ENCODE peak calls at places on chromosomes 4 and X, in seven cellular contexts. V is ovary, F is right lobe of liver, Y is spleen, L is cardiac muscle cell, Z is upper lobe of right lung, T is colonic mucosa. X is an unnamed sample.

GRCh38 chr4:14434916-14435315 is 567.4 kb upstream of the CPEB2 start:
- DNase-seq in V (no peak), F (no peak), Y (no peak), L (peak; percentile 34), Z (no peak), T (no peak), X (no peak)

GRCh38 chrX:42797646-42798045 is 19.7 kb upstream of the PPP1R2C start:
- DNase-seq in V (no peak), F (no peak), Y (no peak), L (no peak), Z (no peak), T (no peak), X (no peak)

GRCh38 chr4:88865051-88865450 is 167.4 kb upstream of the NAP1L5 start:
- DNase-seq in V (no peak), F (no peak), Y (no peak), L (peak; percentile 32), Z (no peak), T (no peak), X (no peak)

GRCh38 chr4:62644372-62644771 is 1444.2 kb downstream of the ADGRL3 start:
- DNase-seq in V (no peak), F (no peak), Y (no peak), L (peak; percentile 26), Z (no peak), T (no peak), X (no peak)

GRCh38 chr4:55757356-55758024 is 62.1 kb upstream of the EXOC1L start:
- DNase-seq in V (no peak), F (no peak), Y (no peak), L (no peak), Z (no peak), T (peak; percentile 32), X (no peak)

GRCh38 chr4:127236875-127237274 is 395.9 kb upstream of the INTU start:
- DNase-seq in V (no peak), F (no peak), Y (no peak), L (no peak), Z (no peak), T (no peak), X (no peak)

GRCh38 chr4:61851126-61851525 is 651.0 kb downstream of the ADGRL3 start:
- DNase-seq in V (no peak), F (no peak), Y (no peak), L (no peak), Z (no peak), T (no peak), X (no peak)

GRCh38 chrX:77009691-77010090 is 437.5 kb upstream of the FGF16 start:
- DNase-seq in V (no peak), F (no peak), Y (no peak), L (no peak), Z (no peak), T (no peak), X (no peak)

GRCh38 chrX:32483534-32484136 is 727.7 kb downstream of the DMD start:
- DNase-seq in V (no peak), F (no peak), Y (no peak), L (no peak), Z (no peak), T (no peak), X (no peak)

GRCh38 chrX:80573275-80573674 is 153.0 kb downstream of the TENT5D start:
- DNase-seq in V (no peak), F (peak; percentile 21), Y (no peak), L (no peak), Z (no peak), T (no peak), X (no peak)

GRCh38 chr4:69038582-69038981 is 57.7 kb upstream of the UGT2B7 start:
- DNase-seq in V (no peak), F (no peak), Y (no peak), L (no peak), Z (no peak), T (no peak), X (no peak)

GRCh38 chr4:123305746-123306145 is 90.8 kb upstream of the SPRY1 start:
- DNase-seq in V (no peak), F (no peak), Y (no peak), L (no peak), Z (no peak), T (no peak), X (no peak)

GRCh38 chr4:108834787-108835384 is 72.0 kb upstream of the ETNPPL start:
- DNase-seq in V (no peak), F (no peak), Y (no peak), L (peak; percentile 66), Z (no peak), T (no peak), X (no peak)

GRCh38 chr4:20773144-20773997 is 73.1 kb downstream of the PACRGL start:
- DNase-seq in V (no peak), F (no peak), Y (no peak), L (peak; percentile 79), Z (no peak), T (peak; percentile 40), X (no peak)

GRCh38 chrX:85303544-85303943 is 59.8 kb downstream of the ZNF711 start:
- DNase-seq in V (no peak), F (no peak), Y (no peak), L (no peak), Z (no peak), T (no peak), X (no peak)

GRCh38 chr4:8910100-8910821 is 38.6 kb upstream of the HMX1 start:
- DNase-seq in V (peak; percentile 3), F (peak; percentile 42), Y (peak; percentile 55), L (no peak), Z (peak; percentile 54), T (no peak), X (no peak)

GRCh38 chrX:131763674-131764073 is 219.8 kb downstream of the OR13H1 start:
- DNase-seq in V (peak; percentile 89), F (no peak), Y (peak; percentile 79), L (no peak), Z (no peak), T (peak; percentile 89), X (no peak)

GRCh38 chr4:145283909-145284308 is 103.5 kb upstream of the OTUD4 start:
- DNase-seq in V (no peak), F (no peak), Y (no peak), L (no peak), Z (no peak), T (no peak), X (no peak)

GRCh38 chr4:15568814-15569213 is 86.3 kb downstream of the FBXL5 start:
- DNase-seq in V (no peak), F (no peak), Y (no peak), L (no peak), Z (no peak), T (no peak), X (no peak)

GRCh38 chr4:15563871-15564270 is 91.3 kb downstream of the FBXL5 start:
- DNase-seq in V (no peak), F (no peak), Y (no peak), L (no peak), Z (no peak), T (no peak), X (no peak)

DNA sequence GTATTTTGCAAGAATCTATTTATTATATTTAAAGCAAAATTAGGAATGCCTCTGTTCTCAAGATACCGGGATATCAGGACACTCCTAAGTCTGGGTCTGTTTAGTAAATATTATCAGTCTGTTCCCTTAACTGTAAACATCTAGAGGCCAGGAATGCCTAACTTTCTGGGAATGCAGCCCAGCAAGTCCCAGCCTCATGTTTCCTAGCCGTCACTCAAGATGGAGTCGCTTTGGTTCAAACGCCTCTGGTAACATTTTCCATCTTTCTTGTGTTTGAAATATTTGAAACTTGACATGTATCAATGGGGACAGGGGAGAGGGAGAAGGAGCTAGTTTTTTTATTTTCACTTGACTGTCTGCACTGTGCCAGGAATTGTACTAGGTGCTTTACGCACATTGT is 85.4 kb downstream of the FBXL5 start:
- DNase-seq in V (no peak), F (no peak), Y (no peak), L (no peak), Z (no peak), T (no peak), X (no peak)
- H3K4me1 ChIP-seq in V (no peaks in the 10 kb centered on the region), F (no peaks in the 10 kb centered on the region), Y (no peaks in the 10 kb centered on the region), L (peaks cover 3% of the 10 kb centered on the region), Z (no peaks in the 10 kb centered on the region), T (no peaks in the 10 kb centered on the region), X (no peaks in the 10 kb centered on the region)

GRCh38 chr4:48269861-48270515 is 350 bp upstream of the TEC start:
- DNase-seq in V (peak; percentile 84), F (peak; percentile 98), Y (peak; percentile 99), L (peak; percentile 74), Z (peak; percentile 99), T (peak; percentile 97), X (peak; percentile 94)
- TF ChIP-seq CTCF in V (no peak), F (no peak), Y (no peak), L (peak; percentile 28), Z (peak; percentile 39), T (no peak), X (peak; percentile 48)

GRCh38 chrX:55143621-55144020 is 54.8 kb downstream of the PAGE2 start:
- DNase-seq in V (no peak), F (no peak), Y (no peak), L (no peak), Z (no peak), T (no peak), X (no peak)

GRCh38 chrX:55142206-55142918 is 53.5 kb downstream of the PAGE2 start:
- DNase-seq in V (no peak), F (no peak), Y (no peak), L (no peak), Z (no peak), T (peak; percentile 38), X (no peak)

GRCh38 chrX:55144697-55145096 is 55.9 kb downstream of the PAGE2 start:
- DNase-seq in V (no peak), F (no peak), Y (no peak), L (no peak), Z (no peak), T (no peak), X (no peak)

DNA sequence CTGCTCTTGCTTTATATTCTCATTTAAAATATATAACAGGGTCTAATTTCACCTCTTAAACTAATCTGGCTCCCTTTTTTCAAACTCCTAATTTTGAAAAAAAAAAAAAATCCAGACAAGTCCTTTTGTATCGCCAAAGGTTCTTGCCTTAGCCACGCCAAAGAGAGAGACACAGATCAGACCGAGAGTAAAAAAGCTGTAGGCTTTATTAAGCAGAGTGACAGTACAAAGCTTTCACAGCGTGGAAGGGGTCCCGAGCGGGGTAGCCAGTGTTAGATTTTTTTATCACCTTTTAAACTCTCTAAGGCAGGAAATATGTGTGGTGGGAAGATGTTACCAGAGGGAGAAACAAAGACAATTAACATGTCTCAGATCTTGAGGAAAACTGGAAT is 54.1 kb downstream of the PAGE2 start:
- DNase-seq in V (no peak), F (no peak), Y (no peak), L (no peak), Z (no peak), T (no peak), X (no peak)
- H3K27ac ChIP-seq in V (no peak overlapping the region), F (no peak overlapping the region), Y (no peak overlapping the region), L (peak overlapping the region; percentile 87), Z (no peak overlapping the region), T (peak overlapping the region; percentile 64), X (no peak overlapping the region)

DNA sequence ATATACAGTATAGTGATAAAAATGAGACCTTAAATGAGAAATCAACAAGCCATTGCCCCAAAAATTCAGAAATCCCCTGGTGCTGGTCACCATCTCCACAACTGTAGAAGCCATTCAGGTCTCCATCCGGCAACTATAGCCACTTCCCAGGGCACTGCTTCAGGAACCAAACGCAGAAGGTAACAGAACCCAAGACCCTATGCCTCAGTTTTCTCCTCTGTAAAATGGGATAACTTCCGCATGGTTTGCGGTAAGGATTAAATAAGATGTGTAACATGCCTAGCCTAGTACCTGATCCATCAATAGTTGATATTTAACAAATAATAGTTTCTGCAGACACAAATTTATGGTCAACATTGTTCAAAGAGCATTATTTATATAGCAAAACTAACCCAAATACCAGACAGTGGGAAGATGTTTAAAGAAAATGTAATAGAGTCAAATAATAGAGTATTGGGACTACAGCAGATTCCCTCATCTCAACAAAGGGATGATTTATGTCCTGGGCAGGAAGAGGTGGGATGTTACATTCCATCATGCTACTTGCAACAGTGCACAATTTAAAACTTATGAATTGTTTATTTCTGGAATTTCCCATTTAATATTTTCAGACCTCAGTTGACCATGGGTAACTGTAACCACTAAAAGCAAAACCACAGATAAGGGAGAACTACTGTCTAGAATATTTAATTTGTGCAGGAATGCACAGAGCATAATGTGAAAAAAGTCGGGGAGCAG is 30.0 kb downstream of the IRF2 start:
- DNase-seq in V (no peak), F (no peak), Y (no peak), L (no peak), Z (no peak), T (no peak), X (no peak)
- H3K4me1 ChIP-seq in V (peaks cover 28% of the 10 kb centered on the region), F (no peaks in the 10 kb centered on the region), Y (peaks cover 99% of the 10 kb centered on the region), L (no peaks in the 10 kb centered on the region), Z (peaks cover 72% of the 10 kb centered on the region), T (no peaks in the 10 kb centered on the region), X (peaks cover 100% of the 10 kb centered on the region)